ENCODE peak calls at places on chromosome 20, in nine cellular contexts. F is body of pancreas, D is sigmoid colon, T is kidney epithelial cell, R is heart left ventricle, C is cardiac muscle cell, E is WTC11, Y is Panc1, L is prostate gland. P is an unnamed sample.

GRCh38 chr20:36745234-36745926 is 510 bp downstream of the NDRG3 start:
- DNase-seq in F (no peak), D (peak; percentile 68), T (no peak), R (peak; percentile 29), C (peak; percentile 8), E (no peak), Y (no peak), L (peak; percentile 9), P (no peak)

GRCh38 chr20:32920066-32920465 is 61.3 kb downstream of the EFCAB8 start:
- DNase-seq in F (no peak), D (no peak), T (no peak), R (no peak), C (no peak), E (no peak), Y (no peak), L (no peak), P (no peak)

GRCh38 chr20:57195759-57196100 is 70.7 kb downstream of the BMP7 start:
- DNase-seq in F (no peak), D (no peak), T (no peak), R (no peak), C (no peak), E (no peak), Y (no peak), L (no peak), P (no peak)

GRCh38 chr20:10877345-10877744 is 203.5 kb upstream of the JAG1 start:
- DNase-seq in F (peak; percentile 7), D (no peak), T (no peak), R (peak; percentile 28), C (peak; percentile 70), E (no peak), Y (no peak), L (no peak), P (peak; percentile 29)

GRCh38 chr20:41316602-41317535 is 662 bp downstream of the ZHX3 start:
- DNase-seq in F (peak; percentile 86), D (peak; percentile 89), T (peak; percentile 67), R (peak; percentile 84), C (peak; percentile 76), E (peak; percentile 77), Y (no peak), L (peak; percentile 66), P (no peak)

GRCh38 chr20:15446373-15446772 is 1109.0 kb upstream of the FLRT3 start:
- DNase-seq in F (peak; percentile 53), D (no peak), T (peak; percentile 21), R (no peak), C (no peak), E (no peak), Y (no peak), L (peak; percentile 25), P (no peak)

GRCh38 chr20:34240698-34241615 is at the start of gene ASIP:
- DNase-seq in F (no peak), D (no peak), T (no peak), R (no peak), C (peak; percentile 29), E (no peak), Y (no peak), L (no peak), P (no peak)

GRCh38 chr20:61753196-61753942 is 312.3 kb downstream of the TAF4 start:
- DNase-seq in F (no peak), D (peak; percentile 12), T (peak; percentile 59), R (no peak), C (peak; percentile 53), E (no peak), Y (no peak), L (no peak), P (no peak)

GRCh38 chr20:31824125-31824485 is 4.9 kb downstream of the MYLK2 start:
- DNase-seq in F (no peak), D (no peak), T (no peak), R (no peak), C (no peak), E (no peak), Y (no peak), L (no peak), P (no peak)

GRCh38 chr20:33746325-33746998 is 14.7 kb downstream of the ZNF341 start:
- DNase-seq in F (no peak), D (no peak), T (no peak), R (no peak), C (no peak), E (no peak), Y (no peak), L (no peak), P (no peak)

GRCh38 chr20:11216451-11217314 is 542.9 kb upstream of the JAG1 start:
- DNase-seq in F (no peak), D (no peak), T (no peak), R (no peak), C (peak; percentile 77), E (no peak), Y (no peak), L (no peak), P (no peak)

GRCh38 chr20:1667510-1668085 is 10.0 kb upstream of the SIRPG start:
- DNase-seq in F (no peak), D (no peak), T (no peak), R (no peak), C (no peak), E (no peak), Y (no peak), L (no peak), P (no peak)

GRCh38 chr20:59745201-59745600 is 140.9 kb downstream of the PHACTR3 start:
- DNase-seq in F (no peak), D (no peak), T (no peak), R (no peak), C (no peak), E (no peak), Y (no peak), L (no peak), P (no peak)

DNA sequence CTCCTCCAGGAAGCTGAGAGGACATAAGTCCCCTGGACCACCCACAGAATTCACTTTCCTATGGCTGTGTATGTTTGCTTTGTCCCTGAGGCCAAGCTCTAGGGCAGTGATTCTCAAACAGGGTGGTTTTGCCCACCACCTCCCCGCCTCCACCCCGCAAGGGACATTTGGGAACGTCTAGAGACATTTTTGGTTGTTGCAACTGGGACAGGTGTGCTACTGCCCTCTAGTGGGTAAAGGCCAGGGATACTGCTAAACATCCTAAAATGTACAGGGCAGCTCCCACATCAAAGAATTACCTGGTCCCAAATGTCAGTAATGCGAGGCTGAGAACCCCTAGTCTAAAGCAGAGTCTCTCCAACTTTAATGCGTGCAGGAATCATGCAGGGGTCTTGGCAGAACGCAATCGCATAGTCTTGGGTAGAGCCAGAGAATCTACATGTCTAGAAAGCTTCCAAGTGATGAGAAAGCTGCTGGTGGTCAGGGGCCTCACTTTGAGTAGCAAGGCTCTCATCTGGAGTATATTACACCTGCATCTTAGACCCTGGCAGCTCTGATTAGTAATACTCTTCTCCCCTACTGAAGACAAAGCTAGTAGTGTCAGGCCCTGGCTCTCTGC is 5.1 kb downstream of the KCNS1 start:
- DNase-seq in F (peak; percentile 62), D (no peak), T (no peak), R (peak; percentile 36), C (peak; percentile 83), E (peak; percentile 70), Y (peak; percentile 55), L (peak; percentile 60), P (peak; percentile 38)
- TF ChIP-seq CTCF in F (peak; percentile 52), D (peak; percentile 41), T (peak; percentile 84), R (peak; percentile 73), C (peak; percentile 73), E (peak; percentile 66), Y (peak; percentile 92), L (peak; percentile 63), P (peak; percentile 76)

GRCh38 chr20:50744143-50744792 is 12.9 kb downstream of the PARD6B start:
- DNase-seq in F (peak; percentile 79), D (peak; percentile 90), T (no peak), R (peak; percentile 61), C (peak; percentile 93), E (no peak), Y (no peak), L (peak; percentile 67), P (peak; percentile 80)
- TF ChIP-seq CTCF in F (peak; percentile 53), D (no peak), T (peak; percentile 60), R (peak; percentile 36), C (peak; percentile 44), E (no peak), Y (no peak), L (peak; percentile 38), P (peak; percentile 50)

GRCh38 chr20:43426172-43426571 is 31.5 kb upstream of the SRSF6 start:
- DNase-seq in F (no peak), D (no peak), T (no peak), R (no peak), C (no peak), E (no peak), Y (no peak), L (no peak), P (no peak)

GRCh38 chr20:43431120-43431519 is 26.6 kb upstream of the SRSF6 start:
- DNase-seq in F (no peak), D (no peak), T (no peak), R (no peak), C (peak; percentile 41), E (no peak), Y (no peak), L (no peak), P (no peak)

GRCh38 chr20:43433250-43433854 is 24.3 kb upstream of the SRSF6 start:
- DNase-seq in F (no peak), D (no peak), T (no peak), R (no peak), C (no peak), E (no peak), Y (no peak), L (no peak), P (no peak)

GRCh38 chr20:43432498-43432897 is 25.2 kb upstream of the SRSF6 start:
- DNase-seq in F (no peak), D (no peak), T (no peak), R (no peak), C (no peak), E (no peak), Y (no peak), L (no peak), P (no peak)

GRCh38 chr20:43430265-43430664 is 27.4 kb upstream of the SRSF6 start:
- DNase-seq in F (no peak), D (no peak), T (no peak), R (no peak), C (no peak), E (peak; percentile 69), Y (no peak), L (no peak), P (no peak)
- TF ChIP-seq CTCF in F (no peak), D (no peak), T (no peak), R (no peak), C (no peak), E (no peak), Y (no peak), L (no peak), P (no peak)

DNA sequence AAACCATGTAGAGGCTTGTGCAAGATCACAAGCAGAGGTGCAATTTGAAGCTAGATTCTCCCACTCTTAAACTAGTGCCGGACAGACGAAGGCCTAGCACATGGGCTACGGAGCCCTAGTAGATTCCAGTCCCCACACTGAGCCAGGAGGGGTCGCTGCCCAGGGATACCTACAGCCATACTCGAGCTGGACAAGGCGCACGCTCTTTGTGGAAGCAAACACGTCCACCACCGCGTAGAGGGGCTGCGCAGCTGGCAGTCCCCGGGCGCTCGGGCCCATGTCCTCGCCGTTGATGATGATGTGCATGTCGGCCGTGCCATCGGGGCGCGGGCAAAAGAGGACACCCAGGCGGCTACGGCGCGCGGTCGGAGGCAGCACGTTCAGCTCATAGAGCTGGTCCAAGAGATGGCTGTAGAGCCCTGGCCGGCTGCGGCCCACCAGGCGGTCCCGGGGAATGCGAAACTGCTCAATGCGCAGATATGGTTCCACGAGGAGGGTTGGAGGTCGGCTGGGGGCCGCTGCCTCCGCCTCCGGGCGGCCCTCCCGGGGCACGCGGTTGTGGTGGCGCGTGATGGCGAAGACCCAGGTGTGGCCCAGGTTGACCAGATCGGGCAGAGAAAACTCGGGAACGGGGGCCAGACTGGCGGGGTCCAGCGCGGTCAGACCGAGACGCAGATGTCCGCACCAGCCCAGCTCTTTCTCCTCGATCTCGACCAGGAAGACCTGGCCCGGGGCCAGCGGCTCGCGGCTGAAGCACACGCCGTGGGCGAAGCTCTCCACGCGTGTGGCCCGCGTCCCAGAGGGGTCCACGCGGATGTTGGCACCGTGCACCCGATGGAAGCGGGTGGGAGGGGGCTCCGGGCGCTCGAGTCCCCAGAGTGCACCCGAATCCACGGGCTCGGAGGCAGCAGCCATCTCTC is 671 bp downstream of the NEURL2 start:
- DNase-seq in F (peak; percentile 89), D (peak; percentile 94), T (no peak), R (peak; percentile 87), C (peak; percentile 92), E (peak; percentile 89), Y (no peak), L (peak; percentile 73), P (peak; percentile 48)
- TF ChIP-seq CTCF in F (peak; percentile 72), D (peak; percentile 56), T (peak; percentile 81), R (peak; percentile 78), C (peak; percentile 78), E (peak; percentile 35), Y (peak; percentile 88), L (peak; percentile 42), P (peak; percentile 80)